ENCODE peak calls at places on chromosomes 2 and 18, in ten cellular contexts. C is globus pallidus; R is stimulated activated naive CD8-positive, alpha-beta T cell treated with anti-CD3 and anti-CD28 coated beads, Interleukin-15, Interleukin-2, amounts not matched to agents 100 U/mL and 50 U/mL, for 24 hours; Q is heart left ventricle; X is activated T-cell treated with anti-CD3 and anti-CD28 coated beads for 24 hours; I is stimulated activated CD8-positive, alpha-beta memory T cell treated with anti-CD3 and anti-CD28 coated beads, Interleukin-4, amount 100 ng/mL, for 24 hours; J is mucosa of descending colon; P is RWPE1; U is frontal cortex; S is stimulated activated CD4-positive, alpha-beta T cell treated with anti-CD3 and anti-CD28 coated beads, Interleukin-2, amount 100 ng/mL, for 48 hours. Z is an unnamed sample.

GRCh38 chr18:66005831-66006588 is 255.2 kb downstream of the CDH7 start:
- DNase-seq in P (no peak), U (no peak), I (no peak), Q (peak; percentile 58), C (no peak), R (no peak), J (no peak), S (no peak), X (no peak), Z (no peak)

GRCh38 chr2:8502316-8502715 is 179.5 kb upstream of the ID2 start:
- DNase-seq in X (no peak), U (no peak), J (no peak), C (no peak), Q (no peak), R (no peak), I (no peak), S (no peak), P (no peak), Z (no peak)

GRCh38 chr2:222358876-222359275 is 60.1 kb upstream of the PAX3 start:
- DNase-seq in C (no peak), P (peak; percentile 11), U (no peak), I (no peak), X (no peak), R (no peak), S (no peak), J (no peak), Q (peak; percentile 65), Z (no peak)

GRCh38 chr2:230411484-230412368 is 4.3 kb upstream of the SP100 start:
- DNase-seq in I (peak; percentile 35), U (peak; percentile 57), S (peak; percentile 49), X (peak; percentile 50), R (peak; percentile 74), P (peak; percentile 70), Q (peak; percentile 83), C (peak; percentile 57), J (peak; percentile 82), Z (peak; percentile 82)

GRCh38 chr2:44201648-44202047 is 33.0 kb downstream of the PPM1B start:
- DNase-seq in Q (no peak), S (no peak), P (no peak), R (no peak), J (no peak), I (no peak), X (no peak), U (no peak), C (no peak), Z (no peak)

GRCh38 chr18:24539866-24540604 is 79.6 kb downstream of the HRH4 start:
- DNase-seq in X (no peak), C (no peak), Q (no peak), U (no peak), J (no peak), I (no peak), R (no peak), P (no peak), S (no peak), Z (no peak)

GRCh38 chr2:71923887-71924533 is 223.7 kb downstream of the CYP26B1 start:
- DNase-seq in P (peak; percentile 76), S (peak; percentile 38), I (peak; percentile 28), J (peak; percentile 58), U (peak; percentile 44), R (peak; percentile 49), X (peak; percentile 47), C (peak; percentile 76), Q (no peak), Z (peak; percentile 67)

GRCh38 chr18:39318462-39318861 is 1752.9 kb upstream of the CELF4 start:
- DNase-seq in Q (no peak), S (no peak), J (no peak), U (no peak), P (no peak), X (no peak), I (no peak), R (no peak), C (peak; percentile 3), Z (no peak)

GRCh38 chr2:46645681-46646162 is 166.4 kb downstream of the TMEM247 start:
- DNase-seq in R (no peak), P (peak; percentile 91), J (no peak), I (no peak), X (no peak), U (no peak), Q (no peak), C (peak; percentile 22), S (no peak), Z (no peak)

GRCh38 chr18:10726198-10727068 is 200.6 kb downstream of the NAPG start:
- DNase-seq in R (no peak), Q (peak; percentile 66), I (no peak), C (no peak), X (no peak), U (no peak), P (no peak), S (no peak), J (peak; percentile 29), Z (peak; percentile 71)

GRCh38 chr2:33518929-33519328 is 42.5 kb downstream of the RASGRP3 start:
- DNase-seq in R (no peak), U (no peak), I (no peak), X (no peak), C (no peak), J (no peak), Q (no peak), S (no peak), P (peak; percentile 5), Z (no peak)

GRCh38 chr2:165273176-165273575 is 34.0 kb downstream of the SCN2A start:
- DNase-seq in R (no peak), X (no peak), J (no peak), Q (no peak), I (no peak), U (no peak), C (no peak), P (no peak), S (no peak), Z (no peak)

GRCh38 chr2:96449637-96450036 is 55.5 kb downstream of the NEURL3 start:
- DNase-seq in R (no peak), X (no peak), Q (no peak), I (no peak), S (no peak), J (no peak), P (no peak), C (no peak), U (no peak), Z (no peak)

GRCh38 chr2:187056416-187057333 is 207.7 kb upstream of the ZSWIM2 start:
- DNase-seq in Q (no peak), R (no peak), P (no peak), I (no peak), X (no peak), C (no peak), S (no peak), J (no peak), U (no peak), Z (no peak)

GRCh38 chr18:6203791-6204190 is 210.9 kb downstream of the L3MBTL4 start:
- DNase-seq in S (no peak), R (no peak), P (no peak), U (no peak), X (no peak), C (no peak), Q (no peak), J (peak; percentile 27), I (no peak), Z (no peak)

GRCh38 chr2:208854717-208855116 is 448.1 kb downstream of the PTH2R start:
- DNase-seq in U (no peak), J (no peak), S (no peak), R (no peak), Q (no peak), P (no peak), X (no peak), I (no peak), C (no peak), Z (no peak)

GRCh38 chr2:32772623-32773221 is 144.9 kb downstream of the TTC27 start:
- DNase-seq in Q (no peak), S (no peak), X (no peak), I (no peak), C (peak; percentile 72), R (no peak), J (no peak), U (peak; percentile 28), P (peak; percentile 43), Z (no peak)

GRCh38 chr2:20104900-20105545 is 53.6 kb upstream of the LAPTM4A start:
- DNase-seq in U (no peak), Q (no peak), J (no peak), S (no peak), C (no peak), X (no peak), R (no peak), I (no peak), P (no peak), Z (no peak)

GRCh38 chr18:77191241-77191751 is 58.4 kb upstream of the GALR1 start:
- DNase-seq in R (no peak), U (no peak), I (no peak), S (no peak), C (no peak), P (no peak), X (no peak), Q (no peak), J (no peak), Z (no peak)

GRCh38 chr2:144389151-144389929 is 130.6 kb downstream of the ZEB2 start:
- DNase-seq in Q (no peak), J (peak; percentile 54), U (no peak), C (no peak), S (no peak), X (no peak), I (no peak), P (peak; percentile 13), R (no peak), Z (no peak)

GRCh38 chr2:237685408-237685807 is 58.0 kb downstream of the LRRFIP1 start:
- DNase-seq in S (no peak), X (no peak), I (no peak), J (no peak), U (no peak), R (no peak), Q (no peak), P (no peak), C (no peak), Z (no peak)

GRCh38 chr2:144137705-144138428 is 382.1 kb downstream of the ZEB2 start:
- DNase-seq in X (no peak), S (no peak), J (no peak), U (no peak), C (peak; percentile 11), I (no peak), R (no peak), P (no peak), Q (no peak), Z (no peak)